ENCODE peak calls at places on chromosomes 13 and 19, in seven cellular contexts. F is H54, C is NB4, U is lower leg skin, D is K562, T is transverse colon, M is heart left ventricle. H is an unnamed sample.

GRCh38 chr13:98581971-98582702 is 5.2 kb upstream of the STK24 start:
- DNase-seq in F (peak; percentile 77), C (no peak), U (no peak), D (no peak), T (no peak), M (no peak), H (no peak)

GRCh38 chr13:103695320-103695719 is 629.1 kb upstream of the SLC10A2 start:
- DNase-seq in F (no peak), C (no peak), U (no peak), D (no peak), T (no peak), M (no peak), H (no peak)

GRCh38 chr13:51249767-51250741 is 27.9 kb downstream of the FAM124A start:
- DNase-seq in F (peak; percentile 26), C (peak; percentile 35), U (no peak), D (peak; percentile 24), T (no peak), M (no peak), H (no peak)

GRCh38 chr13:110644892-110645521 is 29.7 kb downstream of the NAXD start:
- DNase-seq in F (no peak), C (peak; percentile 88), U (peak; percentile 86), D (no peak), T (peak; percentile 66), M (peak; percentile 81), H (no peak)

GRCh38 chr19:54481326-54481930 is 8.3 kb upstream of the CDC42EP5 start:
- DNase-seq in F (no peak), C (peak; percentile 53), U (no peak), D (peak; percentile 51), T (no peak), M (no peak), H (no peak)

GRCh38 chr13:102830646-102831045 is 15.2 kb upstream of the ERCC5 start:
- DNase-seq in F (no peak), C (no peak), U (no peak), D (no peak), T (peak; percentile 67), M (no peak), H (no peak)

GRCh38 chr13:102291587-102292218 is 110.1 kb downstream of the FGF14 start:
- DNase-seq in F (no peak), C (no peak), U (no peak), D (no peak), T (no peak), M (no peak), H (no peak)

GRCh38 chr13:108621421-108621820 is 8.0 kb upstream of the MYO16 start:
- DNase-seq in F (no peak), C (no peak), U (no peak), D (no peak), T (no peak), M (no peak), H (no peak)

GRCh38 chr19:31498781-31499180 is 149.5 kb upstream of the TSHZ3 start:
- DNase-seq in F (no peak), C (no peak), U (peak; percentile 26), D (no peak), T (no peak), M (no peak), H (no peak)

GRCh38 chr13:30196025-30196424 is 111.3 kb downstream of the KATNAL1 start:
- DNase-seq in F (peak; percentile 56), C (no peak), U (no peak), D (no peak), T (no peak), M (no peak), H (no peak)

GRCh38 chr19:3835055-3835435 is 33.8 kb downstream of the ZFR2 start:
- DNase-seq in F (no peak), C (no peak), U (no peak), D (no peak), T (no peak), M (no peak), H (no peak)

GRCh38 chr13:99432637-99433542 is 68.4 kb upstream of the TM9SF2 start:
- DNase-seq in F (peak; percentile 88), C (peak; percentile 77), U (peak; percentile 97), D (peak; percentile 18), T (peak; percentile 62), M (peak; percentile 89), H (peak; percentile 69)

GRCh38 chr13:28035146-28035782 is 46.8 kb upstream of the URAD start:
- DNase-seq in F (no peak), C (peak; percentile 66), U (no peak), D (no peak), T (peak; percentile 22), M (no peak), H (no peak)

GRCh38 chr13:99506632-99507031 is 5.4 kb downstream of the TM9SF2 start:
- DNase-seq in F (no peak), C (peak; percentile 79), U (no peak), D (no peak), T (no peak), M (no peak), H (no peak)

GRCh38 chr13:113817860-113818691 is 45.8 kb downstream of the GAS6 start:
- DNase-seq in F (no peak), C (no peak), U (no peak), D (no peak), T (no peak), M (peak; percentile 66), H (no peak)

GRCh38 chr13:107678075-107678689 is 537.2 kb downstream of the LIG4 start:
- DNase-seq in F (peak; percentile 34), C (no peak), U (no peak), D (no peak), T (no peak), M (no peak), H (no peak)

GRCh38 chr13:42762917-42763316 is 18.5 kb upstream of the FAM216B start:
- DNase-seq in F (no peak), C (peak; percentile 6), U (no peak), D (no peak), T (no peak), M (no peak), H (no peak)

GRCh38 chr13:113821847-113822246 is 42.0 kb downstream of the GAS6 start:
- DNase-seq in F (no peak), C (no peak), U (no peak), D (no peak), T (no peak), M (peak; percentile 71), H (no peak)

GRCh38 chr19:2109278-2109864 is 12.7 kb downstream of the IZUMO4 start:
- DNase-seq in F (no peak), C (no peak), U (no peak), D (no peak), T (no peak), M (no peak), H (no peak)

GRCh38 chr19:15426485-15427349 is 7.9 kb upstream of the AKAP8L start:
- DNase-seq in F (no peak), C (no peak), U (no peak), D (no peak), T (no peak), M (no peak), H (no peak)

GRCh38 chr13:30727491-30728350 is 7.6 kb upstream of the ALOX5AP start:
- DNase-seq in F (no peak), C (no peak), U (no peak), D (no peak), T (no peak), M (no peak), H (no peak)

GRCh38 chr19:40576585-40577451 is at the start of gene SHKBP1:
- DNase-seq in F (peak; percentile 99), C (peak; percentile 92), U (peak; percentile 98), D (peak; percentile 97), T (peak; percentile 96), M (peak; percentile 97), H (peak; percentile 93)
- TF ChIP-seq POLR2A in F (no peak), C (peak; percentile 55), U (no peak), D (peak; percentile 72), T (peak; percentile 79), M (peak; percentile 64), H (peak; percentile 46)

DNA sequence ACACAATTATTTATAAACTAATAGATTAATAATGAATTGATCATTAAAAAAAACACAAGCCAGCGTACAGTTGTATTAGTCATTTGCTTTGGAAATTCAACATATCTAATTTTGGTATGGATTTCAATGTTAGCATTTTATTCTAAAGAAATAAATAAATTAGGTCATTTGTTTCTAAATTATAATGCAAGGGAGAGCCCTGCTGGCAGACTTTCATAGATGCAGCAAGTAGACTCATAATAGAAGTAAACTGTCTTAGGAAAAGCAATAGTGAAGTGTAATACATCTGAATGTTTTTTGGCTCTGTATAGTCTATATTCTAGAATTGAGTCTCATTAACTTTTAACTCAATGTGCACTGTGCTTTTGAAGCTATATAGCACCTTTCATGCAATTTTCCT is 982.4 kb upstream of the MIR17HG start:
- DNase-seq in F (no peak), C (no peak), U (no peak), D (no peak), T (no peak), M (no peak), H (no peak)
- TF ChIP-seq POLR2A in F (no peak), C (no peak), U (no peak), D (no peak), T (no peak), M (no peak), H (no peak)

DNA sequence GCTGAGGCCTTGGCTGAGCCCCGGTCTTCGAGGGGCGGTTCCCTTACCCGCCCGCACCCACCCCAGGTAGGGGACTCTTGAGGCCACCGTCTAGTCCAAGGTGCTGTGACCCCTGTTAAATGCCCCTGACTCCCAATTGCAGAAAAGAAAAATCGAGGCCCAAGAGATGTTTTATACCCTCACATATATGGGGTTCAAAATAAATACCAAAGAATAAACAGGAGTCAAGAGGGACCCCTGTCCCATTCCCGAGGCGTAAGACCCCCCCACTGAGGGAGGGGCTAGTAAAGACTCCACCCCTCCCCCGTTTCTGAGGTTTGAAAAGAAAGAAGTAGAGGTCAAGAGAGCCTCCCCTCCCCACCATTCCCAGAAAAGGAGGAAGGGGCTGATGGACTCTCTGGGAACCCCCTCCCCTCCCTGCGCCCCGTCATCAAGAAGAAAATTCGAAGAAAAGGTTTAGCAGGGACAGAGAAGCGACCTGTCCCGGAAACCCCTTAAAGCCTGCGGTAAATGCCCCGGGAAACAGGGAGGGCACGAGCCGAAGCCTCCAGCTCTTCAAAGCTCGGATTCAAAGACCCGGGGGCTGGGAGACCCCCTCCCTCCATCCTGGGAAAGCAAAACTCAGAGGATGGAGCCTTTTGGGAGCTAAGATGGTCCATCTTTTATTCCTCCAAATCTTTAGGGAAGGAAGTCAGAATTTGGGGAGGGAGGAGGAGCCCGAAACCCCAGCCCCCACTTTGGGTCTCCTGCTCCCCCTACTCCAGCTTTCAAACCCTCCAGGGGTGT is 745 bp upstream of the RAB3A start:
- DNase-seq in F (no peak), C (no peak), U (no peak), D (no peak), T (peak; percentile 73), M (no peak), H (no peak)
- TF ChIP-seq POLR2A in F (no peak), C (no peak), U (no peak), D (peak; percentile 53), T (no peak), M (no peak), H (peak; percentile 56)

DNA sequence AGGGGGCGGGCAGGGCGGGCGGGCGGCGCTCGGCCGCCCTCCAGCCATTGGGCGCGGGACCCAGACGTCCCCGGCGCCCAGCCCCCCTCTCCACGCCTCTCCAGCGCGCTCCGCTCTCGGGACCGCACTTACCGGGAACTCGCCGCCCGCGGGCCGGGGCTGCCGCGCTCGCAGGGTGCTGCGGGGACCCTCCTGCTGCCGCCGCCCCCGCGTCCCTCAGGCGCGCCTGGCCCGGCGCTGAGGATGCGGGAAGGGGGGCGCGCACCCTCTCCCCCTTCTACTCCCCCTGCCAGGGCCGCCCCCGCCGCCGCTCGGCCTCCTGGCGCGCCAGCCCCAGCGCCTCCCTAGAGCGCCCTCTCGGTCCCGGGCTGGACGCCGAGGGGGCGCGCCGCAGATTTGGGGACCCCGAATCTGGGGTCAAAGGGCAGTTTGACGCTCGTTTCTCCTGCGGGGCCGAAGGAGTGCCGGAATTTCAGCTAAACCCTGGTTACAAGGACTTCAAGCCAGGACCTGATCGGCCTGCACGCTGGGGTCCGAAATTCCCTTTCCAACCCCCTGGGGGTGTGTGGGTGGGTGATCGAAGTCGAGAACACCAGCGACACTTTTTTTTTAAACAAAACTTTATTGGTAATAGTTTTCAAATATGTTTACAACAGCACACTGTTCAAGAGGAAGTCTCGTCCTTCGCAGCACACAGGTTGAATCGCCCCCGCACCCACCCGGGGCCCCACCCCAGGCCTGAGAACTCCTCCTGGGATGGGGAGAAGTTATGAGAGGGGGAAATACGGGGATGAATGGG is 734 bp upstream of the SAMD1 start:
- DNase-seq in F (peak; percentile 71), C (peak; percentile 85), U (no peak), D (peak; percentile 61), T (peak; percentile 89), M (peak; percentile 90), H (peak; percentile 59)
- TF ChIP-seq POLR2A in F (peak; percentile 77), C (peak; percentile 71), U (no peak), D (peak; percentile 67), T (peak; percentile 49), M (peak; percentile 92), H (peak; percentile 75)

H was measured in tibial nerve.